ENCODE peak calls at places on chromosomes 16 and 17, in six cellular contexts. E is stomach, P is ascending aorta, X is aorta, Q is transverse colon, R is caudate nucleus. A is an unnamed sample.

GRCh38 chr17:40559016-40559853 is 6.0 kb downstream of the CCR7 start:
- DNase-seq in E (peak), P (no peak), X (peak), Q (no peak), R (no peak), A (no peak)

GRCh38 chr17:76391200-76391715 is 6.8 kb downstream of the SPHK1 start:
- DNase-seq in E (no peak), P (no peak), X (no peak), Q (no peak), R (no peak), A (no peak)

GRCh38 chr16:82761858-82762257 is 135.1 kb downstream of the CDH13 start:
- DNase-seq in E (no peak), P (no peak), X (no peak), Q (no peak), R (no peak), A (no peak)

GRCh38 chr17:29588017-29588557 is 1.4 kb downstream of the GIT1 start:
- DNase-seq in E (no peak), P (no peak), X (no peak), Q (no peak), R (no peak), A (no peak)

GRCh38 chr16:85683363-85683762 is 5.4 kb downstream of the GINS2 start:
- DNase-seq in E (no peak), P (no peak), X (no peak), Q (no peak), R (no peak), A (no peak)

GRCh38 chr17:54935487-54935886 is 33.0 kb downstream of the COX11 start:
- DNase-seq in E (no peak), P (no peak), X (no peak), Q (no peak), R (no peak), A (no peak)

GRCh38 chr17:4247361-4247980 is 16.3 kb downstream of the ANKFY1 start:
- DNase-seq in E (no peak), P (no peak), X (no peak), Q (peak), R (no peak), A (no peak)

GRCh38 chr17:74987909-74988711 is 678 bp downstream of the CDR2L start:
- DNase-seq in E (peak), P (peak), X (peak), Q (peak), R (peak), A (peak)

GRCh38 chr16:81786321-81786720 is 7.2 kb downstream of the PLCG2 start:
- DNase-seq in E (no peak), P (no peak), X (no peak), Q (no peak), R (no peak), A (no peak)

GRCh38 chr17:9874722-9875121 is 30.3 kb downstream of the RCVRN start:
- DNase-seq in E (no peak), P (no peak), X (no peak), Q (no peak), R (no peak), A (no peak)

GRCh38 chr16:24288516-24288915 is 32.4 kb downstream of the CACNG3 start:
- DNase-seq in E (no peak), P (no peak), X (no peak), Q (no peak), R (no peak), A (no peak)

GRCh38 chr16:49348408-49349176 is 25.0 kb upstream of the C16orf78 start:
- DNase-seq in E (no peak), P (no peak), X (no peak), Q (no peak), R (no peak), A (no peak)

GRCh38 chr16:4734730-4735575 is 616 bp downstream of the DNAAF8 start:
- DNase-seq in E (peak), P (peak), X (peak), Q (peak), R (peak), A (peak)

GRCh38 chr16:30715777-30716445 is 16.9 kb downstream of the SRCAP start:
- DNase-seq in E (no peak), P (no peak), X (no peak), Q (no peak), R (no peak), A (no peak)

GRCh38 chr16:49513040-49513439 is 139.4 kb downstream of the C16orf78 start:
- DNase-seq in E (no peak), P (no peak), X (no peak), Q (no peak), R (no peak), A (no peak)

GRCh38 chr16:29147710-29148425 is 163.0 kb downstream of the LAT start:
- DNase-seq in E (no peak), P (no peak), X (peak), Q (no peak), R (no peak), A (no peak)

GRCh38 chr16:56866955-56867830 is 2.2 kb downstream of the SLC12A3 start:
- DNase-seq in E (peak), P (no peak), X (no peak), Q (peak), R (no peak), A (no peak)

GRCh38 chr17:47856830-47857229 is 5.9 kb upstream of the SP6 start:
- DNase-seq in E (no peak), P (no peak), X (no peak), Q (no peak), R (no peak), A (no peak)

GRCh38 chr16:84738255-84739038 is 38.6 kb downstream of the USP10 start:
- DNase-seq in E (peak), P (peak), X (peak), Q (peak), R (peak), A (peak)

GRCh38 chr17:76199466-76199865 is 40.8 kb downstream of the RNF157 start:
- DNase-seq in E (no peak), P (no peak), X (no peak), Q (no peak), R (no peak), A (no peak)

GRCh38 chr17:18201108-18201507 is 17.5 kb downstream of the ALKBH5 start:
- DNase-seq in E (no peak), P (no peak), X (no peak), Q (no peak), R (no peak), A (no peak)

GRCh38 chr17:37265446-37266173 is 110.2 kb upstream of the C17orf78 start:
- DNase-seq in E (no peak), P (no peak), X (no peak), Q (no peak), R (no peak), A (no peak)

GRCh38 chr17:34269969-34270368 is at the start of gene CCL7:
- DNase-seq in E (no peak), P (no peak), X (no peak), Q (no peak), R (no peak), A (no peak)

GRCh38 chr16:86951831-86952598 is 365.2 kb downstream of the C16orf95 start:
- DNase-seq in E (no peak), P (no peak), X (peak), Q (no peak), R (no peak), A (no peak)

GRCh38 chr16:11726008-11726407 is 16.6 kb downstream of the TXNDC11 start:
- DNase-seq in E (peak), P (no peak), X (no peak), Q (peak), R (no peak), A (no peak)

GRCh38 chr17:28228109-28228840 is 90.7 kb upstream of the TMEM97 start:
- DNase-seq in E (no peak), P (no peak), X (peak), Q (no peak), R (no peak), A (no peak)

GRCh38 chr16:22206847-22207714 is 1.0 kb downstream of the EEF2K start:
- DNase-seq in E (peak), P (peak), X (peak), Q (peak), R (peak), A (peak)

GRCh38 chr16:27264151-27264550 is 4.4 kb downstream of the NSMCE1 start:
- DNase-seq in E (no peak), P (no peak), X (no peak), Q (no peak), R (no peak), A (no peak)

GRCh38 chr17:21061971-21062526 is 19.2 kb upstream of the USP22 start:
- DNase-seq in E (no peak), P (no peak), X (no peak), Q (no peak), R (no peak), A (no peak)

GRCh38 chr17:40312893-40313659 is 4.1 kb downstream of the RARA start:
- DNase-seq in E (no peak), P (no peak), X (no peak), Q (no peak), R (no peak), A (no peak)

GRCh38 chr17:8724451-8724850 is 20.2 kb downstream of the CCDC42 start:
- DNase-seq in E (no peak), P (no peak), X (no peak), Q (no peak), R (no peak), A (no peak)

GRCh38 chr16:75264531-75264998 is 13.1 kb upstream of the BCAR1 start:
- DNase-seq in E (no peak), P (no peak), X (no peak), Q (no peak), R (no peak), A (no peak)

GRCh38 chr17:39750131-39751015 is 12.6 kb downstream of the GRB7 start:
- DNase-seq in E (no peak), P (no peak), X (peak), Q (peak), R (no peak), A (no peak)

GRCh38 chr16:30032083-30032819 is 1.2 kb upstream of the TLCD3B start:
- DNase-seq in E (peak), P (no peak), X (no peak), Q (peak), R (no peak), A (no peak)

GRCh38 chr16:49468611-49469322 is 95.2 kb downstream of the C16orf78 start:
- DNase-seq in E (peak), P (no peak), X (no peak), Q (no peak), R (no peak), A (no peak)

GRCh38 chr16:49833055-49833454 is 22.9 kb downstream of the ZNF423 start:
- DNase-seq in E (no peak), P (no peak), X (peak), Q (peak), R (no peak), A (no peak)

GRCh38 chr16:4383591-4384495 is 12.2 kb downstream of the VASN start:
- DNase-seq in E (no peak), P (no peak), X (no peak), Q (no peak), R (no peak), A (no peak)

GRCh38 chr16:86497551-86498021 is 12.7 kb upstream of the FOXF1 start:
- DNase-seq in E (no peak), P (no peak), X (peak), Q (no peak), R (no peak), A (no peak)

GRCh38 chr17:76151896-76152454 is 10.9 kb upstream of the FOXJ1 start:
- DNase-seq in E (no peak), P (no peak), X (no peak), Q (no peak), R (no peak), A (no peak)

GRCh38 chr17:68320311-68320865 is 29.1 kb downstream of the ARSG start:
- DNase-seq in E (no peak), P (no peak), X (no peak), Q (no peak), R (no peak), A (no peak)

GRCh38 chr17:68319420-68320162 is 28.3 kb downstream of the ARSG start:
- DNase-seq in E (no peak), P (no peak), X (no peak), Q (no peak), R (no peak), A (no peak)

GRCh38 chr17:68317458-68317857 is 26.2 kb downstream of the ARSG start:
- DNase-seq in E (no peak), P (no peak), X (no peak), Q (no peak), R (no peak), A (no peak)

GRCh38 chr17:68315930-68316329 is 24.6 kb downstream of the ARSG start:
- DNase-seq in E (no peak), P (no peak), X (no peak), Q (no peak), R (no peak), A (no peak)

DNA sequence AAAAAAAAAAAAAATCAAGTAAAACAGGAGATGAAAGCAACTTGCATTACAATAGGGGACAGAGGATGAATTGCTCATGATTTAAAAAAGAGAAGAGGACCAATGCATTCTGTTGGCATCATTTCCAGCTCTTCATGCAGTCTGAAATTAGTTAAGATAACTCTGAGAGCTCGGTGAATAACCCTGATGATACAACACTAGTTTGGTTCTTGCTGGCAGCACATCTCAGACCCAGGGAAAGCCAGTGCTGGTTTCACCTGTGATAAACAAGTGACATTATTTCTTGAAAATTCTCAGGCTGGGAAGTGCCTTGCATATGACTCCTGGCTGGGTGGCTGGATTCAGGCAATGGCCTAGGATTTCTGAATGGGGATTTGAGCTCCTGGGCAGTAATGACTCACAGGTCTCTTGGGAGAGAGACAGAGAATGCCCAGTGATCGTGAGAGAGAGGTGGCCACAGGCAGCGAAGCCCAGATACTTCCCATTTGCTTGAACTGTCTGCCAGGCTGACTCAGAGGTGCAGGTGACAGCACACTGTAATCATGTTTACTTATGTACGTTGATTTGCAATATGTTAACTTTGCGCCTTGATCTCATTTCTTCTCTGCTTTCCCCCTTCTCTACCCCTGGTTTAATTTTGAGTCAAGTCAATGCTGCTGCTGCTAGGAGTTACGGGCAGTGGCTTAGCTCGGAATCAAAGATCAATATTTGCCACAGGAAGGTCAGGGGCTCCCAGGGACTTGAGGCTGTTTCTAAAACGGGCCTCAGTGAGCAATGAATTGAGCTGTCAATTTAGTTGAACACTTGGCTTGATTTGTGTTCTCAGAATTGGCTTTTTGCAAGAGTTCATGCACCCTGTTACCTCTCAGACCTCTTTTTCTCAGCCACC is 27.1 kb downstream of the ARSG start:
- DNase-seq in E (peak), P (no peak), X (no peak), Q (no peak), R (no peak), A (no peak)
- H3K27ac ChIP-seq in E (no peak), P (no peak), X (no peak), Q (no peak), R (no peak), A (no peak)

DNA sequence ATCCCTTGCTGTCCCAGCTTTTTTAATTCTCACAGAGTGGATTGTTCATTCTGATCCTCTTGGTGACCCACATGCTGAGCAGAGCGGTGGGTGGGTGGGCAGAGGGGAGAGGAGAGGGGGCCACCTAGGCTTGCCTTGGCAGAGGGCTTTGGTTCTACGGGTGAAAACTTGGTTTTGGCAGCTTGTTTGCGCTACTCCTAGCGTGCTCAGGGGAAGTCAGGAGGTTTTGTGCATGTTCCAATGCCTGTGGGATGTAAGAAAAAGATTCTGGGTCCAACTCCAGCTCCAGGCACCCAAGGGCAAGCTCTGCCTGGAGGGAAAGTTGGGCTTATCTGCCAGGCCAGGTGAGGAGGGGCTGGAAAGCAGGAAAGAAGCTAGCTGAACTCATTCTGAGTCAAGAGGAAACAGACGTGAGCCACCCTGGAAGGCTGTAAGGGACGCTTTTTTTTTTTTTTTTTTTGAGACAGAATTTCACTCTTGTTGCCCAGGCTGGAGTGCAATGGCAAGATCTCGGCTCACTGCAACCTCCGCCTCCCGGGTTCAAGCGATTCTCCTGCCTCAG is 169.1 kb downstream of the WSCD1 start:
- DNase-seq in E (no peak), P (no peak), X (no peak), Q (no peak), R (no peak), A (no peak)
- H3K27ac ChIP-seq in E (no peak), P (no peak), X (no peak), Q (no peak), R (no peak), A (no peak)

DNA sequence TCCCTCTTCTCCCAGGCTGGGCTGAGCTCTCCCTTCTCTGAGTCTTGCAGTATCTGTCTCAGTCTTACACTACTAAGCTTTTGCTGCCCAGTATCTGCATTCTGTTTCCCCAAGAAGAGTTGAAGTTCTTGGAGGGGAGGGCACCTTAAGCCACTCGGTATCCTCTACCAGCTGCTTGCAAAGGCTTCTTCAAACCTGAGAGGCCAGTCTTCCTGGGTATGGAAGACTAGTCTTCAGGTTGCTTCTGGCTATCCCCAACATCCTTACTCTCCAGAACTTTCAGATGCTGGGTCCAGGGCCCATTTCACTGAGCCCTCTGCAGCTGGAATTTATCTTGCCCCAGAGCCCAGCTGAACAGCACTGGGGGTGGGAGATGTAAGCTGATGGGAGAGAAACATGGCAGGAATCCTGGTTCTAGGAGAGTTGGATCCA is 20.1 kb downstream of the GP2 start:
- DNase-seq in E (no peak), P (no peak), X (no peak), Q (no peak), R (no peak), A (no peak)
- H3K27ac ChIP-seq in E (no peak), P (no peak), X (no peak), Q (no peak), R (no peak), A (no peak)

DNA sequence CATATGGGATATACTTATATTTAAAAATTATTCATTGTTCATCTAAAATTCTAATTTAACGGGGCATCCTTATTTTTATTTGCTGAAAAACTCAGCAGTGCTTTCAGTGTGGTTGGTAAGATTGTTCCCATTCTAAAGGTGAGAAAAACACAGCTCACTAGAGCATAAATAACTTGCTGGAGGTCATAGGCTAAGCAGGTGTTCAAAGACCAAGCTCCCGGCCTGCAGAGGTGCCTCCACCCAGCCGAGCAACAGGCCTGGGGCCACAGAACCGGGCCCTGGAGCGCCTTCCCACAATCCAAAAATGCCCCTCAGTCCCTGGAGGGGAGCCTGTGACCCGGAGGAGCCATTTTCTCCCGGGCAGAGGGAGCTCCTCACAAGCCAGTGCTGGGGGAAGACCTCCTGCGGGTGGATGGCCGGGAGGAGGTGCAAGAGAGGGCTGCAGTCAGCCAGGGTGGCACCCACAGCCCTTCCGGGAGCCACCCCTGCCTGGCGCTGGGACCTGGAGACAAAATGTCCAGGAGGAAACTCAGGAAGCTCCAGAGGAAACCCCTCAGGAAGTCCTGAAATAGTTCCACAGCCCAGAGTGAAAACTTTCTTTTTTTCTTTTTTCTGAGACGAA is 14.7 kb downstream of the ABR start:
- DNase-seq in E (no peak), P (no peak), X (no peak), Q (no peak), R (no peak), A (no peak)
- H3K27ac ChIP-seq in E (no peak), P (no peak), X (no peak), Q (no peak), R (no peak), A (no peak)

GRCh38 chr17:56310780-56311179 is 157.5 kb downstream of the ANKFN1 start:
- DNase-seq in E (no peak), P (no peak), X (no peak), Q (no peak), R (no peak), A (no peak)

GRCh38 chr17:56314026-56314425 is 160.8 kb downstream of the ANKFN1 start:
- DNase-seq in E (no peak), P (no peak), X (no peak), Q (no peak), R (no peak), A (no peak)

GRCh38 chr17:56313201-56313600 is 159.9 kb downstream of the ANKFN1 start:
- DNase-seq in E (no peak), P (no peak), X (no peak), Q (no peak), R (no peak), A (no peak)

GRCh38 chr17:56305017-56305416 is 151.7 kb downstream of the ANKFN1 start:
- DNase-seq in E (no peak), P (no peak), X (no peak), Q (no peak), R (no peak), A (no peak)

DNA sequence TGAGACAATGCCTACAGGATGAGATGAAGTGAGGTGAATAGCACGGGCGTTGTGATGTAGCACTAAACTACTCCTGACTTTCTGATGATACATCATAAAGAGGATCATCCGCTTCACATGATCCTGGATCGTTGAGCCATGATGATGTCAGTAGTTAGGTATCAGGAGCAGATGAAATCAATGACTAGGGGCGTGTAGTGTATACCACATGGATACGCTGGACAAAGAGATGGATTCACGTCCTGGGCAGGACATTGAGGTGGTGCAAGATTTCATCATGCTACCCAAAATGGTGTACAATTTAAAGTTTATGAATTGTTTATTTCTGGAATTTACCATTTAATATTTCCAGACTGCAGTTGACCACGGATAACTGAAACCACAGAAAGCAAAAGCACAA is 156.6 kb downstream of the ANKFN1 start:
- DNase-seq in E (no peak), P (no peak), X (no peak), Q (no peak), R (no peak), A (no peak)
- H3K27ac ChIP-seq in E (no peak), P (no peak), X (no peak), Q (no peak), R (no peak), A (no peak)

A was measured in substantia nigra.